ENCODE peak calls at places on chromosomes 7 and 10, in six cellular contexts. One of them, this sample, is unnamed.

GRCh38 chr10:115956225-115957009 is 316.6 kb downstream of the GFRA1 start:
- DNase-seq in lower leg skin: no peak
- DNase-seq in GM12891: no peak
- DNase-seq in ovary: no peak
- DNase-seq in A549: no peak
- DNase-seq in NB4: no peak
- DNase-seq in this sample: no peak

GRCh38 chr7:67662804-67663203 is 666.2 kb downstream of the TYW1 start:
- DNase-seq in lower leg skin: peak
- DNase-seq in GM12891: no peak
- DNase-seq in ovary: no peak
- DNase-seq in A549: no peak
- DNase-seq in NB4: peak
- DNase-seq in this sample: no peak

GRCh38 chr10:99730026-99730425 is 1.9 kb downstream of the COX15 start:
- DNase-seq in lower leg skin: no peak
- DNase-seq in GM12891: no peak
- DNase-seq in ovary: no peak
- DNase-seq in A549: no peak
- DNase-seq in NB4: no peak
- DNase-seq in this sample: no peak

GRCh38 chr7:153110606-153111005 is 351.1 kb downstream of the ACTR3B start:
- DNase-seq in lower leg skin: no peak
- DNase-seq in GM12891: no peak
- DNase-seq in ovary: no peak
- DNase-seq in A549: no peak
- DNase-seq in NB4: no peak
- DNase-seq in this sample: no peak

GRCh38 chr10:60399343-60399742 is 9.7 kb upstream of the ANK3 start:
- DNase-seq in lower leg skin: no peak
- DNase-seq in GM12891: no peak
- DNase-seq in ovary: no peak
- DNase-seq in A549: no peak
- DNase-seq in NB4: no peak
- DNase-seq in this sample: no peak

GRCh38 chr7:75762350-75762917 is 9.6 kb downstream of the CCL26 start:
- DNase-seq in lower leg skin: no peak
- DNase-seq in GM12891: peak
- DNase-seq in ovary: no peak
- DNase-seq in A549: peak
- DNase-seq in NB4: peak
- DNase-seq in this sample: peak

GRCh38 chr10:80567292-80567691 is 29.6 kb downstream of the SH2D4B start:
- DNase-seq in lower leg skin: peak
- DNase-seq in GM12891: no peak
- DNase-seq in ovary: no peak
- DNase-seq in A549: peak
- DNase-seq in NB4: no peak
- DNase-seq in this sample: no peak

GRCh38 chr10:94524146-94524545 is 21.4 kb upstream of the HELLS start:
- DNase-seq in lower leg skin: no peak
- DNase-seq in GM12891: no peak
- DNase-seq in ovary: no peak
- DNase-seq in A549: no peak
- DNase-seq in NB4: no peak
- DNase-seq in this sample: no peak

GRCh38 chr10:91924212-91925021 is 847 bp downstream of the BTAF1 start:
- DNase-seq in lower leg skin: no peak
- DNase-seq in GM12891: no peak
- DNase-seq in ovary: no peak
- DNase-seq in A549: no peak
- DNase-seq in NB4: no peak
- DNase-seq in this sample: no peak

GRCh38 chr10:104122273-104123107 is 519 bp downstream of the SFR1 start:
- DNase-seq in lower leg skin: peak
- DNase-seq in GM12891: no peak
- DNase-seq in ovary: no peak
- DNase-seq in A549: no peak
- DNase-seq in NB4: no peak
- DNase-seq in this sample: no peak
- TF ChIP-seq POLR2A in lower leg skin: no peak
- TF ChIP-seq POLR2A in GM12891: no peak
- TF ChIP-seq POLR2A in ovary: no peak
- TF ChIP-seq POLR2A in A549: no peak
- TF ChIP-seq POLR2A in NB4: no peak
- TF ChIP-seq POLR2A in this sample: no peak

GRCh38 chr7:102432476-102433318 is 678 bp upstream of the ORAI2 start:
- DNase-seq in lower leg skin: no peak
- DNase-seq in GM12891: no peak
- DNase-seq in ovary: no peak
- DNase-seq in A549: no peak
- DNase-seq in NB4: no peak
- DNase-seq in this sample: no peak

GRCh38 chr7:102431617-102432298 is 1.6 kb upstream of the ORAI2 start:
- DNase-seq in lower leg skin: no peak
- DNase-seq in GM12891: no peak
- DNase-seq in ovary: no peak
- DNase-seq in A549: no peak
- DNase-seq in NB4: peak
- DNase-seq in this sample: no peak

GRCh38 chr7:102436123-102436522 is 2.7 kb downstream of the ORAI2 start:
- DNase-seq in lower leg skin: no peak
- DNase-seq in GM12891: no peak
- DNase-seq in ovary: no peak
- DNase-seq in A549: no peak
- DNase-seq in NB4: no peak
- DNase-seq in this sample: no peak

GRCh38 chr7:102434039-102434481 is 685 bp downstream of the ORAI2 start:
- DNase-seq in lower leg skin: no peak
- DNase-seq in GM12891: no peak
- DNase-seq in ovary: peak
- DNase-seq in A549: peak
- DNase-seq in NB4: no peak
- DNase-seq in this sample: no peak

DNA sequence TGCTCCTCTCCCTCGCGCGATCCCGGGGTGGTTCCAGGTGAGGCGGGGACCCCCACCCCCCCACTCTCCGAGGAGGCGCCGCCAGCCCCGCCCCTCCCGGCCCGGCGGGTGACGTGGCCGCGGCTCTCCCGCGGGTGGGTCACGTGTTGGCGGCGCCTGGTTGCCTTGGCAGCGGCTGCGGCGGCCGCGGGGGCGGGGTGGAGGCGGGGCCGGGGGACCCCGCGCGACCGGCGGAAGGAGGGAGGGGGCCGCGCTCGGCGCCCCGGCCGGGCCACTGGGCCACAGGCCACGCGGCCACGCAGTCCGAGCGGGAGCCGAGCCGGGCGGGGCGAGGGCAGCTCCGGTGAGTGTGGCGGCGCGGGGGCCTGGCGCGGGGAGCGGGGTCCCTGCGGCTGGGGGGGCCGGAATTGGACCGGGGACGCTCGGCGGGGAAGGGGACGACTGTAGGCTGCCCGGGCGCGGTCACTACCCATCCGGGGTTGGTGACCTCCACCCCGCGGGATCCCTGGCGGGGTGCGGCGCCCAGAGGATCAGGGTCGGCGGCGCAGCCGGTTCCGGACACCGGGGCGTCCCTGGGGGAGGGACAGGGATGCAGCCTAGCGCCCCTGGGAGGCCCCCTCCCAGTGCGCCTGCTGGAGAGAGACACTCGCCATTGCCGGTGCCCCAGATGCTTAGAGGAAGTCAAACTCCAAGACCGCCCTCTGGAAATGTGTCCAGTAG is at the start of gene ORAI2:
- DNase-seq in lower leg skin: peak
- DNase-seq in GM12891: peak
- DNase-seq in ovary: peak
- DNase-seq in A549: peak
- DNase-seq in NB4: peak
- DNase-seq in this sample: peak
- TF ChIP-seq POLR2A in lower leg skin: no peak
- TF ChIP-seq POLR2A in GM12891: peak
- TF ChIP-seq POLR2A in ovary: peak
- TF ChIP-seq POLR2A in A549: peak
- TF ChIP-seq POLR2A in NB4: peak
- TF ChIP-seq POLR2A in this sample: peak

GRCh38 chr7:116575853-116576252 is 51.0 kb downstream of the CAV1 start:
- DNase-seq in lower leg skin: no peak
- DNase-seq in GM12891: no peak
- DNase-seq in ovary: no peak
- DNase-seq in A549: no peak
- DNase-seq in NB4: no peak
- DNase-seq in this sample: no peak

GRCh38 chr7:116574025-116574822 is 49.4 kb downstream of the CAV1 start:
- DNase-seq in lower leg skin: no peak
- DNase-seq in GM12891: no peak
- DNase-seq in ovary: no peak
- DNase-seq in A549: no peak
- DNase-seq in NB4: no peak
- DNase-seq in this sample: no peak

GRCh38 chr7:116577320-116577871 is 52.6 kb downstream of the CAV1 start:
- DNase-seq in lower leg skin: no peak
- DNase-seq in GM12891: no peak
- DNase-seq in ovary: no peak
- DNase-seq in A549: no peak
- DNase-seq in NB4: no peak
- DNase-seq in this sample: no peak

GRCh38 chr7:116578526-116578925 is 53.7 kb downstream of the CAV1 start:
- DNase-seq in lower leg skin: no peak
- DNase-seq in GM12891: no peak
- DNase-seq in ovary: no peak
- DNase-seq in A549: no peak
- DNase-seq in NB4: no peak
- DNase-seq in this sample: no peak

GRCh38 chr7:116576350-116577319 is 51.8 kb downstream of the CAV1 start:
- DNase-seq in lower leg skin: peak
- DNase-seq in GM12891: no peak
- DNase-seq in ovary: no peak
- DNase-seq in A549: no peak
- DNase-seq in NB4: no peak
- DNase-seq in this sample: no peak
- TF ChIP-seq POLR2A in lower leg skin: no peak
- TF ChIP-seq POLR2A in GM12891: no peak
- TF ChIP-seq POLR2A in ovary: no peak
- TF ChIP-seq POLR2A in A549: no peak
- TF ChIP-seq POLR2A in NB4: no peak
- TF ChIP-seq POLR2A in this sample: no peak

GRCh38 chr7:157855452-157856213 is 518.8 kb downstream of the DNAJB6 start:
- DNase-seq in lower leg skin: no peak
- DNase-seq in GM12891: no peak
- DNase-seq in ovary: no peak
- DNase-seq in A549: no peak
- DNase-seq in NB4: no peak
- DNase-seq in this sample: no peak

GRCh38 chr7:157853076-157853788 is 516.4 kb downstream of the DNAJB6 start:
- DNase-seq in lower leg skin: no peak
- DNase-seq in GM12891: no peak
- DNase-seq in ovary: no peak
- DNase-seq in A549: no peak
- DNase-seq in NB4: no peak
- DNase-seq in this sample: no peak

GRCh38 chr7:157853789-157854065 is 516.9 kb downstream of the DNAJB6 start:
- DNase-seq in lower leg skin: no peak
- DNase-seq in GM12891: no peak
- DNase-seq in ovary: no peak
- DNase-seq in A549: no peak
- DNase-seq in NB4: no peak
- DNase-seq in this sample: no peak

GRCh38 chr7:157854066-157854891 is 517.5 kb downstream of the DNAJB6 start:
- DNase-seq in lower leg skin: peak
- DNase-seq in GM12891: no peak
- DNase-seq in ovary: no peak
- DNase-seq in A549: no peak
- DNase-seq in NB4: peak
- DNase-seq in this sample: no peak

GRCh38 chr7:157855016-157855415 is 518.2 kb downstream of the DNAJB6 start:
- DNase-seq in lower leg skin: no peak
- DNase-seq in GM12891: no peak
- DNase-seq in ovary: no peak
- DNase-seq in A549: no peak
- DNase-seq in NB4: no peak
- DNase-seq in this sample: no peak
- TF ChIP-seq POLR2A in lower leg skin: no peak
- TF ChIP-seq POLR2A in GM12891: no peak
- TF ChIP-seq POLR2A in ovary: no peak
- TF ChIP-seq POLR2A in A549: no peak
- TF ChIP-seq POLR2A in NB4: no peak
- TF ChIP-seq POLR2A in this sample: no peak

DNA sequence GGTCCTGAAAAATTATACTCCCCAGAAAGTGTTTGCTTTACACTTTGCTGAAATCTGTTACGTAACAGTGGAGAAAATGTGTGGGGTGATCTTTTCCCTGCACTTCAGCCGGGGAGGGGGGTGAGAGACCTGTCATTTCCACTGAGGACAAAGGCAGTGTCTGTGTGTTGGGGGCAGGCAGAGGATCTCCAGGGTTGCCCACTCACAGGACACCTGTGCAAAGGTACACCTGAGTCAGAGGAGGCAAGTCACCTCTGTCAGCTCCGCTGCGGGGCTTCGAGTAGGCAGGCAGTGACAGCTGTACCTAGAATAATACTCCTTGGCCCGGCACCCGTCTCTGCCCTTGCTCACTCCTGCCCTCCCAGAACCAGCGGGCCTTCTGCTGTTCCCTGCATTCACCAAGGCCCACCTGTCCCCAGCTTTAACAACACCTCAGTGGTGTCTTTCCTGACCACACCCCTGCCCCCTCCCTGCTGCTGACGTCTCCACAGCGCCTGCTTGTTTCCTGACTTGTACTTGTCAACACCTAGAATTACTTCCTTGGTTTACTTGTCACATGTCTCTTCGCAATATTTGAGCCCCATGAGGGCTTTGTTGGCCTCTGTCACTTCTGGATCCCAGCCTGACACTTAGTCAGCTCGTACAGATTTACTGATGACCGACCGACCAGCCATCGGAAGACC is 159.2 kb downstream of the NEURL1 start:
- DNase-seq in lower leg skin: no peak
- DNase-seq in GM12891: no peak
- DNase-seq in ovary: no peak
- DNase-seq in A549: no peak
- DNase-seq in NB4: peak
- DNase-seq in this sample: no peak
- TF ChIP-seq POLR2A in lower leg skin: no peak
- TF ChIP-seq POLR2A in GM12891: no peak
- TF ChIP-seq POLR2A in ovary: no peak
- TF ChIP-seq POLR2A in A549: no peak
- TF ChIP-seq POLR2A in NB4: no peak
- TF ChIP-seq POLR2A in this sample: no peak

This sample was measured in H54.